ENCODE peak calls at places on chromosomes 3 and 15, in eight cellular contexts. A is MM.1S, V is PC-3, Y is IMR-90, S is endothelial cell of umbilical vein, G is neuronal stem cell, L is trophoblast cell, W is fibroblast of lung. Q is an unnamed sample.

GRCh38 chr3:130383424-130383823 is 38.0 kb downstream of the COL6A5 start:
- DNase-seq in V (no peak), S (no peak), A (no peak), W (no peak), L (no peak), G (no peak), Y (no peak), Q (no peak)

GRCh38 chr3:41175365-41175764 is 23.9 kb upstream of the CTNNB1 start:
- DNase-seq in W (no peak), S (no peak), L (no peak), V (no peak), A (no peak), G (no peak), Y (no peak), Q (no peak)

GRCh38 chr3:170037463-170038433 is at the start of gene GPR160:
- DNase-seq in A (peak; percentile 98), G (peak; percentile 48), L (peak; percentile 89), Y (peak; percentile 15), W (peak; percentile 14), V (peak; percentile 75), S (peak; percentile 26), Q (no peak)

GRCh38 chr3:66997560-66998074 is 490 bp upstream of the KBTBD8 start:
- DNase-seq in G (no peak), V (no peak), Y (peak; percentile 76), W (peak; percentile 70), S (no peak), A (peak; percentile 12), L (peak; percentile 55), Q (peak; percentile 70)

GRCh38 chr3:73727854-73728253 is 103.1 kb upstream of the PDZRN3 start:
- DNase-seq in W (no peak), V (no peak), G (no peak), S (no peak), L (no peak), Y (no peak), A (no peak), Q (no peak)

GRCh38 chr3:141539441-141540187 is 52.8 kb downstream of the RASA2 start:
- DNase-seq in G (no peak), Y (peak; percentile 31), W (peak; percentile 69), V (no peak), L (no peak), A (no peak), S (no peak), Q (peak; percentile 51)

GRCh38 chr3:133152056-133152455 is 113.9 kb downstream of the TMEM108 start:
- DNase-seq in G (no peak), Y (no peak), V (no peak), A (no peak), S (no peak), L (no peak), W (no peak), Q (no peak)

GRCh38 chr3:23710555-23710954 is 95.2 kb upstream of the UBE2E1 start:
- DNase-seq in L (peak; percentile 94), W (peak; percentile 84), Y (peak; percentile 98), G (no peak), V (no peak), S (peak; percentile 12), A (no peak), Q (peak; percentile 82)

GRCh38 chr3:157844770-157845522 is 261.3 kb downstream of the SHOX2 start:
- DNase-seq in A (no peak), W (no peak), S (no peak), G (no peak), Y (no peak), L (no peak), V (no peak), Q (no peak)

GRCh38 chr3:124079912-124080276 is 88.0 kb upstream of the ROPN1 start:
- DNase-seq in A (no peak), V (no peak), Y (no peak), G (no peak), S (no peak), W (peak; percentile 27), L (no peak), Q (no peak)

GRCh38 chr15:101675796-101676582 is 23.8 kb upstream of the TM2D3 start:
- DNase-seq in A (no peak), S (peak; percentile 7), Y (peak; percentile 89), V (peak; percentile 72), W (peak; percentile 77), G (peak; percentile 15), L (no peak), Q (peak; percentile 68)

GRCh38 chr3:31446411-31446810 is 86.3 kb upstream of the STT3B start:
- DNase-seq in G (no peak), Y (no peak), L (no peak), S (no peak), W (no peak), A (no peak), V (no peak), Q (no peak)

GRCh38 chr3:126536126-126536525 is 12.2 kb downstream of the CHST13 start:
- DNase-seq in Y (no peak), V (no peak), L (no peak), G (no peak), W (no peak), S (no peak), A (no peak), Q (no peak)

GRCh38 chr3:62601238-62601856 is 228.0 kb upstream of the FEZF2 start:
- DNase-seq in A (no peak), V (peak; percentile 75), G (no peak), Y (peak; percentile 87), S (peak; percentile 88), W (peak; percentile 80), L (no peak), Q (peak; percentile 69)

GRCh38 chr3:9549600-9549999 is 4.0 kb downstream of the LHFPL4 start:
- DNase-seq in G (no peak), L (no peak), S (no peak), V (no peak), Y (no peak), W (no peak), A (no peak), Q (no peak)

GRCh38 chr3:9553021-9553948 is at the start of gene LHFPL4:
- DNase-seq in L (no peak), Y (no peak), V (no peak), G (peak; percentile 6), A (no peak), S (no peak), W (no peak), Q (no peak)

GRCh38 chr3:9550999-9551398 is 2.6 kb downstream of the LHFPL4 start:
- DNase-seq in L (no peak), G (no peak), A (no peak), W (no peak), Y (no peak), S (no peak), V (no peak), Q (no peak)

GRCh38 chr3:9552252-9552999 is 1.2 kb downstream of the LHFPL4 start:
- DNase-seq in S (peak; percentile 45), A (no peak), G (peak; percentile 81), L (peak; percentile 54), V (peak; percentile 23), Y (peak; percentile 41), W (peak; percentile 62), Q (peak; percentile 45)

GRCh38 chr3:9553949-9554513 is 409 bp upstream of the LHFPL4 start:
- DNase-seq in L (no peak), Y (no peak), V (no peak), A (no peak), G (no peak), S (no peak), W (no peak), Q (no peak)
- H2AFZ ChIP-seq in L (no peak overlapping the region), Y (no peak overlapping the region), V (no peak overlapping the region), A (no peak overlapping the region), G (peak overlapping the region; percentile 84), S (no peak overlapping the region), W (no peak overlapping the region), Q (no peak overlapping the region)

DNA sequence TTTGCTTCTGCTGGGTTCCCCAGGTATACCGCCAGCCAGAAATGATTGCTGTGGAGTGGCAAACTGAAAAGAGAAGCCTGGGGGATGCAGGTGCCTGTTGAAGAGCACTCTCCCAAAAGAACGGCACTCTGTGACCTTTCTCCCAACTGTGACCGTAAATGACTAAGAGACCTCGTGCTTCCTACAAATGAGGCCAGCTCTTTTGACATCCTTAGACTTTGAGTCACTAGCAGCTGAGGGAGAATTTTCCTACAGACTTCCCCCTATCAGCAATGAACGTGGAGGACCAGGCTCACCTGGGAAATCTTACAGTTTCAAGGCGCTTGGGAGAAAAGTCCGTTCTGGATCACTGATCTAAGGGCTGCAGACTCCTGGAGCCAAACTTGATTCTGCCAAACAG is 8.6 kb downstream of the AQP9 start:
- DNase-seq in Y (no peak), A (no peak), W (no peak), G (no peak), S (no peak), V (peak; percentile 60), L (peak; percentile 86), Q (no peak)
- H3K27me3 ChIP-seq in Y (peaks cover 2% of the 10 kb centered on the region), A (no peaks in the 10 kb centered on the region), W (no peaks in the 10 kb centered on the region), G (no peaks in the 10 kb centered on the region), S (peaks cover 8% of the 10 kb centered on the region), V (no peaks in the 10 kb centered on the region), L (no peaks in the 10 kb centered on the region), Q (peaks cover 6% of the 10 kb centered on the region)

GRCh38 chr15:66161575-66162118 is 91.9 kb downstream of the MEGF11 start:
- DNase-seq in V (no peak), W (no peak), S (no peak), L (no peak), Y (no peak), G (no peak), A (no peak), Q (no peak)

GRCh38 chr15:66162286-66162685 is 91.3 kb downstream of the MEGF11 start:
- DNase-seq in A (no peak), W (no peak), S (no peak), L (no peak), G (no peak), V (no peak), Y (no peak), Q (no peak)

GRCh38 chr15:66165856-66166255 is 87.7 kb downstream of the MEGF11 start:
- DNase-seq in V (no peak), Y (no peak), W (no peak), G (no peak), L (no peak), A (no peak), S (no peak), Q (no peak)

GRCh38 chr15:66164788-66165187 is 88.8 kb downstream of the MEGF11 start:
- DNase-seq in W (no peak), A (no peak), S (no peak), V (no peak), L (no peak), G (no peak), Y (no peak), Q (no peak)

GRCh38 chr15:66163553-66163952 is 90.0 kb downstream of the MEGF11 start:
- DNase-seq in L (no peak), Y (no peak), S (no peak), A (no peak), W (no peak), G (no peak), V (no peak), Q (no peak)
- H2AFZ ChIP-seq in L (no peak overlapping the region), Y (no peak overlapping the region), S (no peak overlapping the region), A (no peak overlapping the region), W (no peak overlapping the region), G (no peak overlapping the region), V (no peak overlapping the region), Q (no peak overlapping the region)

GRCh38 chr3:8767667-8768363 is 1.6 kb downstream of the OXTR start:
- DNase-seq in Y (no peak), V (peak; percentile 79), S (peak; percentile 28), L (peak; percentile 53), W (peak; percentile 51), G (no peak), A (no peak), Q (peak; percentile 32)
- H3K27me3 ChIP-seq in Y (peaks cover 21% of the 10 kb centered on the region), V (no peaks in the 10 kb centered on the region), S (peaks cover 24% of the 10 kb centered on the region), L (peaks cover 22% of the 10 kb centered on the region), W (no peaks in the 10 kb centered on the region), G (peaks cover 10% of the 10 kb centered on the region), A (no peaks in the 10 kb centered on the region), Q (no peaks in the 10 kb centered on the region)

Q was measured in astrocyte.